ENCODE peak calls at places on chromosomes 7 and 10, in eight cellular contexts. W, O, Q, B, U, Y, C and Z are unnamed samples.

GRCh38 chr7:28376634-28377033 is 35.7 kb upstream of the CREB5 start:
- DNase-seq in W (no peak), O (no peak), Q (no peak), B (no peak), U (no peak), Y (no peak), C (no peak), Z (no peak)

GRCh38 chr7:41747951-41748350 is 45.1 kb upstream of the INHBA start:
- DNase-seq in W (no peak), O (no peak), Q (no peak), B (no peak), U (no peak), Y (no peak), C (no peak), Z (no peak)

GRCh38 chr7:127598318-127598717 is 4.8 kb downstream of the FSCN3 start:
- DNase-seq in W (no peak), O (peak; percentile 21), Q (no peak), B (no peak), U (no peak), Y (no peak), C (no peak), Z (no peak)

GRCh38 chr7:98619450-98620321 is 2.6 kb downstream of the NPTX2 start:
- DNase-seq in W (peak; percentile 55), O (no peak), Q (peak; percentile 41), B (no peak), U (peak; percentile 22), Y (no peak), C (peak; percentile 40), Z (no peak)

GRCh38 chr7:23474098-23474828 is 4.0 kb upstream of the IGF2BP3 start:
- DNase-seq in W (peak; percentile 96), O (peak; percentile 97), Q (no peak), B (no peak), U (peak; percentile 98), Y (peak; percentile 29), C (no peak), Z (no peak)

GRCh38 chr10:60230892-60231291 is 158.8 kb downstream of the ANK3 start:
- DNase-seq in W (peak; percentile 10), O (peak; percentile 51), Q (no peak), B (no peak), U (no peak), Y (no peak), C (no peak), Z (no peak)

GRCh38 chr7:7953761-7954160 is 14.8 kb upstream of the GLCCI1 start:
- DNase-seq in W (no peak), O (no peak), Q (no peak), B (no peak), U (no peak), Y (no peak), C (no peak), Z (no peak)

GRCh38 chr7:106464169-106464568 is 179.4 kb upstream of the NAMPT start:
- DNase-seq in W (no peak), O (no peak), Q (no peak), B (no peak), U (peak; percentile 3), Y (no peak), C (no peak), Z (no peak)

GRCh38 chr10:79058899-79059771 is 9.6 kb upstream of the ZMIZ1 start:
- DNase-seq in W (no peak), O (no peak), Q (no peak), B (no peak), U (no peak), Y (no peak), C (no peak), Z (no peak)

GRCh38 chr10:79260803-79261740 is 86.2 kb upstream of the PPIF start:
- DNase-seq in W (peak; percentile 60), O (no peak), Q (peak; percentile 83), B (no peak), U (no peak), Y (no peak), C (no peak), Z (no peak)

GRCh38 chr10:90424730-90425129 is 433.1 kb downstream of the HTR7 start:
- DNase-seq in W (no peak), O (no peak), Q (no peak), B (no peak), U (no peak), Y (no peak), C (no peak), Z (no peak)

GRCh38 chr7:159153511-159153910 is 8.8 kb upstream of the VIPR2 start:
- DNase-seq in W (no peak), O (no peak), Q (no peak), B (no peak), U (no peak), Y (no peak), C (no peak), Z (no peak)

GRCh38 chr10:44647877-44648542 is 263.1 kb upstream of the CXCL12 start:
- DNase-seq in W (peak; percentile 84), O (peak; percentile 18), Q (no peak), B (no peak), U (no peak), Y (no peak), C (no peak), Z (no peak)

GRCh38 chr7:87159538-87159937 is 7.3 kb downstream of the DMTF1 start:
- DNase-seq in W (no peak), O (no peak), Q (no peak), B (no peak), U (no peak), Y (no peak), C (no peak), Z (no peak)

GRCh38 chr7:86207740-86208139 is 436.0 kb upstream of the GRM3 start:
- DNase-seq in W (no peak), O (no peak), Q (no peak), B (no peak), U (no peak), Y (no peak), C (no peak), Z (no peak)

GRCh38 chr10:28991738-28992270 is 297.1 kb upstream of the LYZL1 start:
- DNase-seq in W (peak; percentile 37), O (peak; percentile 28), Q (no peak), B (no peak), U (no peak), Y (no peak), C (peak; percentile 32), Z (no peak)

GRCh38 chr7:25068814-25069213 is 56.2 kb downstream of the CYCS start:
- DNase-seq in W (no peak), O (no peak), Q (no peak), B (no peak), U (no peak), Y (no peak), C (no peak), Z (no peak)

GRCh38 chr10:93006435-93007039 is 54.1 kb upstream of the CYP26C1 start:
- DNase-seq in W (peak; percentile 62), O (peak; percentile 50), Q (no peak), B (no peak), U (no peak), Y (no peak), C (no peak), Z (no peak)

GRCh38 chr10:73263948-73264347 is 11.5 kb upstream of the MRPS16 start:
- DNase-seq in W (peak; percentile 18), O (peak; percentile 41), Q (no peak), B (no peak), U (no peak), Y (no peak), C (no peak), Z (no peak)

GRCh38 chr7:29311314-29311713 is 116.7 kb downstream of the CHN2 start:
- DNase-seq in W (no peak), O (no peak), Q (no peak), B (no peak), U (no peak), Y (no peak), C (no peak), Z (no peak)

GRCh38 chr7:64799-65430 is 127.5 kb upstream of the FAM20C start:
- DNase-seq in W (no peak), O (no peak), Q (no peak), B (no peak), U (no peak), Y (no peak), C (no peak), Z (no peak)

GRCh38 chr10:87771871-87772500 is 46.0 kb downstream of the ATAD1 start:
- DNase-seq in W (peak; percentile 43), O (peak; percentile 39), Q (no peak), B (no peak), U (no peak), Y (no peak), C (no peak), Z (no peak)

GRCh38 chr7:99928994-99929729 is at the start of gene GJC3:
- DNase-seq in W (peak; percentile 78), O (peak; percentile 62), Q (peak; percentile 21), B (peak; percentile 63), U (peak; percentile 46), Y (peak; percentile 19), C (peak; percentile 73), Z (no peak)

GRCh38 chr10:70174058-70174741 is 3.9 kb upstream of the SAR1A start:
- DNase-seq in W (no peak), O (peak; percentile 37), Q (no peak), B (no peak), U (no peak), Y (peak; percentile 20), C (no peak), Z (no peak)

GRCh38 chr7:47298636-47299035 is 283.3 kb downstream of the TNS3 start:
- DNase-seq in W (no peak), O (no peak), Q (no peak), B (peak; percentile 51), U (no peak), Y (no peak), C (no peak), Z (peak; percentile 70)

GRCh38 chr10:113326160-113327111 is 226.4 kb upstream of the HABP2 start:
- DNase-seq in W (peak; percentile 91), O (peak; percentile 73), Q (no peak), B (peak; percentile 87), U (no peak), Y (no peak), C (peak; percentile 46), Z (no peak)

GRCh38 chr7:106223156-106223555 is 61.6 kb downstream of the NAMPT start:
- DNase-seq in W (no peak), O (no peak), Q (no peak), B (no peak), U (no peak), Y (no peak), C (no peak), Z (no peak)

GRCh38 chr7:101164071-101164840 is 1.1 kb downstream of the VGF start:
- DNase-seq in W (peak; percentile 55), O (peak; percentile 74), Q (no peak), B (no peak), U (no peak), Y (no peak), C (peak; percentile 29), Z (no peak)

GRCh38 chr7:18796216-18796615 is 300.7 kb downstream of the HDAC9 start:
- DNase-seq in W (no peak), O (no peak), Q (no peak), B (no peak), U (no peak), Y (no peak), C (no peak), Z (no peak)

GRCh38 chr10:7409732-7410168 is 1.1 kb downstream of the SFMBT2 start:
- DNase-seq in W (no peak), O (no peak), Q (no peak), B (no peak), U (no peak), Y (no peak), C (peak; percentile 8), Z (no peak)

GRCh38 chr10:62084434-62084833 is 182.9 kb downstream of the ARID5B start:
- DNase-seq in W (no peak), O (peak; percentile 72), Q (no peak), B (no peak), U (no peak), Y (no peak), C (no peak), Z (no peak)

GRCh38 chr7:33909312-33909711 is 4.0 kb downstream of the BMPER start:
- DNase-seq in W (no peak), O (no peak), Q (no peak), B (no peak), U (no peak), Y (no peak), C (no peak), Z (no peak)

GRCh38 chr7:133011746-133012145 is 70.1 kb downstream of the CHCHD3 start:
- DNase-seq in W (no peak), O (no peak), Q (no peak), B (no peak), U (no peak), Y (no peak), C (no peak), Z (no peak)

GRCh38 chr10:102624751-102625330 is 19.4 kb upstream of the TRIM8 start:
- DNase-seq in W (no peak), O (peak; percentile 36), Q (no peak), B (no peak), U (no peak), Y (no peak), C (no peak), Z (no peak)